ENCODE peak calls at places on chromosome X, in five cellular contexts. O, F, Z, W and T are unnamed samples. For H3K36me3, the result is how much of the 10 kb centered on the place peaks cover.

GRCh38 chrX:74422576-74423288 is 1.4 kb downstream of the SLC16A2 start:
- DNase-seq in O (peak), F (peak), Z (no peak), W (peak), T (peak)

GRCh38 chrX:23845316-23845932 is 62.3 kb downstream of the APOO start:
- DNase-seq in O (no peak), F (no peak), Z (no peak), W (no peak), T (peak)

GRCh38 chrX:49176421-49177326 is 5.0 kb downstream of the PLP2 start:
- DNase-seq in O (no peak), F (no peak), Z (no peak), W (no peak), T (no peak)

GRCh38 chrX:136163694-136164093 is 16.4 kb downstream of the FHL1 start:
- DNase-seq in O (no peak), F (no peak), Z (no peak), W (no peak), T (peak)

GRCh38 chrX:133786382-133786781 is 199.0 kb downstream of the GPC3 start:
- DNase-seq in O (no peak), F (no peak), Z (no peak), W (no peak), T (no peak)

GRCh38 chrX:134836497-134836968 is 154.3 kb upstream of the SMIM10 start:
- DNase-seq in O (peak), F (no peak), Z (no peak), W (no peak), T (peak)

GRCh38 chrX:24026403-24026801 is 584 bp downstream of the KLHL15 start:
- DNase-seq in O (no peak), F (no peak), Z (no peak), W (no peak), T (peak)

GRCh38 chrX:69362889-69363288 is 141.2 kb upstream of the NALF2 start:
- DNase-seq in O (no peak), F (no peak), Z (no peak), W (no peak), T (no peak)

GRCh38 chrX:35741142-35741541 is 57.0 kb upstream of the MAGEB16 start:
- DNase-seq in O (no peak), F (no peak), Z (no peak), W (no peak), T (no peak)

GRCh38 chrX:123962006-123962485 is 540 bp downstream of the STAG2 start:
- DNase-seq in O (no peak), F (no peak), Z (peak), W (no peak), T (no peak)

GRCh38 chrX:123961268-123962005 is at the start of gene STAG2:
- DNase-seq in O (peak), F (peak), Z (peak), W (peak), T (peak)

GRCh38 chrX:123962794-123963373 is 1.4 kb downstream of the STAG2 start:
- DNase-seq in O (peak), F (peak), Z (peak), W (peak), T (peak)

GRCh38 chrX:123960956-123961267 is 594 bp upstream of the STAG2 start:
- DNase-seq in O (no peak), F (no peak), Z (no peak), W (no peak), T (no peak)

DNA sequence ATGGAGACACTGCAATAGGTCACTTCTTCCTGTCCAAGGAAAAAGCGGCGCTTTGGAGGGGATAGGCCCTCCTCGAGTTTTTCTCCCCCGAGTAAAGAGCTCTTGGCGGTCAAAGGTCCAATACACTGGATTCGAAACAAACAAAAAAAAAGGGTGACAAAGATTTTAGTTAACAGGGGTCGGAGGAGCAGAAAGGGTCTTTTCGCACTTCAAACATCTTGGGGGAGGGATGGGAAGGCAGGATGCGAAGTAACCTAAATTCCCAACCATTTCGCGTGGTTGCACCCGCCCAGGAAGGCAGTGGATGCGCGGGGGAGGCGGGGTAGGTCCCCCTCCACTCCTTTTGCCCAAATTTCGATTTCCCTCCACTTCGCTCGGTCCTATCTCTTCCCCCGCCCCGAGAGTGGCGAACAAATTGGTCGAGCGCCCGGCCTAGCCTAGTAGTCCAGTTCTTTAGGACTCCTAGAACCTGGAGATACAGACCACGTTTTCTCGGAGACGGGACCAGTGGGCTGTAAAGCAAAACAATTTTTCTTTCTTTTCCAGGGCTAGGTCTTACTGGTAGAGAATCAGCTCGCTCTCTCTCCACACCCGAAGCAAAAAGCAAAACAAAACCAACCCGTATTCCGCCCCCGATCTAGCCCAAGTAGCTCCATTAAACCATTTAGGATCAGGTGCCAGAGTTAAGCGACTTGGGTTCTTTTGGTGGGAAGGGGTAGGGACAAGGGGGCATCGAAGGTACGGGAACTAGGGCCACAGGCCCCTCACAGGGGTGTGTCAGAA is 2.0 kb upstream of the STAG2 start:
- DNase-seq in O (no peak), F (peak), Z (peak), W (no peak), T (peak)
- H3K14ac ChIP-seq in O (peak), F (no peak), Z (peak), W (no peak), T (no peak)

DNA sequence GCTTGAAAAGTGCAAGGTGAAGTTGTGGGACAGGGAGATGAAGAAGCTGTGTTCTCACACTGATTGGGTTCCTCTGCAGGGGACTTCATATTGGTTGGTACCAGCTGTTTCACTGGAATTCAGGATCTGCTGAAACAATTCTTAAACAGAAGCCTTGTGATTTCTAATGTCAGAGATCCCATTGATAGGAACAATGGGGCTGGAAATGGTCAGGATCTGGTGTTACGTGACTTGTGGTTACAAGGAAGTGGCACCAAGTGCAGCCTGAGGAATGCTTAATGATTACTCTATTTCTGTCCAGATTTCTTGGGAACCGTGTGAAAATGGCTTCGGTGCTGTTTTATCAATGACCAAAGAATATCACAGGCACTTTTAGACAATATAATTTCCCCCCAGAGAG is 68.1 kb downstream of the MOSPD2 start:
- DNase-seq in O (no peak), F (no peak), Z (no peak), W (no peak), T (no peak)
- H3K36me3 ChIP-seq in O (under half), F (under half), Z (under half), W (under half), T (under half)

GRCh38 chrX:30799327-30799726 is 89.7 kb downstream of the TAB3 start:
- DNase-seq in O (no peak), F (no peak), Z (no peak), W (no peak), T (no peak)

GRCh38 chrX:30798810-30799209 is 90.2 kb downstream of the TAB3 start:
- DNase-seq in O (no peak), F (no peak), Z (no peak), W (no peak), T (no peak)

GRCh38 chrX:30800901-30801300 is 88.2 kb downstream of the TAB3 start:
- DNase-seq in O (no peak), F (no peak), Z (no peak), W (no peak), T (no peak)

GRCh38 chrX:30806187-30806728 is 82.8 kb downstream of the TAB3 start:
- DNase-seq in O (no peak), F (no peak), Z (no peak), W (no peak), T (no peak)

GRCh38 chrX:30804462-30804861 is 84.6 kb downstream of the TAB3 start:
- DNase-seq in O (no peak), F (no peak), Z (no peak), W (no peak), T (no peak)
- H4K8ac ChIP-seq in O (no peak), F (no peak), Z (no peak), W (no peak), T (no peak)

GRCh38 chrX:21728276-21728968 is 29.5 kb downstream of the SMPX start:
- DNase-seq in O (no peak), F (no peak), Z (no peak), W (no peak), T (no peak)
- H3K14ac ChIP-seq in O (no peak), F (no peak), Z (no peak), W (no peak), T (no peak)

DNA sequence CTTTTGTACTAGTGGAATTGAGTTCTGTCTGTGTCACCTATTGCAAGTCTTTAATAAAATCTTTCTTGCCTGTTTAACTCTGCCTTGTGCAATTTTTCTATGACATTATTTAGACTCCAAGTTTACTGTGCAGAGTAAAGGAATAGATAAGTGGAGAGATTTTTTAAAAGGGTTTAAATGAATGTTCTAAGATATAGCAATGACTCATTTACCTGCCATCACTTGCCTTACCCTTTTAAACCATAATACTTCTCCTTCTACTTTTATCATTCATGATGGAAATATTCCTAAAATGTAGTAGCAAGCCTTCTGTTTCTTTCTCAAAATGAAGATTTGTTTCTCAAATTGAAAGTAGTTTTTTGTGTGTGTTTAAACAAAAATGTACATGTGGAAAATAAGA is 782.8 kb upstream of the MAGEB2 start:
- DNase-seq in O (no peak), F (no peak), Z (no peak), W (no peak), T (no peak)
- H3K36me3 ChIP-seq in O (under half), F (under half), Z (under half), W (under half), T (under half)

GRCh38 chrX:18288716-18289115 is 65.8 kb downstream of the SCML2 start:
- DNase-seq in O (no peak), F (no peak), Z (no peak), W (no peak), T (no peak)

GRCh38 chrX:18290200-18290599 is 64.3 kb downstream of the SCML2 start:
- DNase-seq in O (no peak), F (peak), Z (no peak), W (no peak), T (peak)

GRCh38 chrX:18294893-18295292 is 59.6 kb downstream of the SCML2 start:
- DNase-seq in O (no peak), F (no peak), Z (no peak), W (no peak), T (no peak)

GRCh38 chrX:18286322-18286831 is 65.7 kb upstream of the BEND2 start:
- DNase-seq in O (no peak), F (no peak), Z (no peak), W (no peak), T (no peak)

DNA sequence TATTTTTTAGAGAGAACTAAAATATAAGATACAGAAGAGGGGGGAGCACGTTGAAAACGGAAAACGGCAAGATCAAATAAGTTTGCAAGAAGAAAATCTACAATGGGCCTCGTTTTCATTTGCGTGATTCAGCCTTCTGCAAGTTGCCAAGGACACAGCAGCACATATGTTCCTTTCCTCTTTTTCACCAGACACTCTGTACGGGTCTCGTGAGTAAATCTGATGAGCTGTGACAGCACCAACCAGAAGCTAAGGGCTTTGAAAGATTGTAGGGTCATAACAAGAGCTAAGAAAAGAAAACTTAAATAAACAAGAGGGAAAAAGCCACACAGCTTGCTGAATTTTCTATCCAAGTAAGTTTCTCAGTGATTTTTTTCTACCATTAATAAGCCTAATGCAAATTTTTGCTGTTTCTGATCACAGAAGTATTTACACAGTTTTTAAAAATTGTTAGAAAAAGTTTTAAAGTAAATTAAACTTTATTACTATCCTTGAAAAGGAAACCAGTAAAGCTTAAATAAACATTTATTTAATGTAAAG is 63.4 kb downstream of the SCML2 start:
- DNase-seq in O (peak), F (no peak), Z (no peak), W (no peak), T (peak)
- H4K8ac ChIP-seq in O (no peak), F (no peak), Z (no peak), W (no peak), T (no peak)

GRCh38 chrX:154074199-154074598 is 23.3 kb downstream of the MECP2 start:
- DNase-seq in O (peak), F (no peak), Z (no peak), W (no peak), T (peak)
- H3K14ac ChIP-seq in O (no peak), F (no peak), Z (no peak), W (no peak), T (no peak)